ENCODE peak calls at places on chromosomes 7 and 10, in four cellular contexts. I is brain pericyte; P is stimulated activated CD4-positive, alpha-beta T cell treated with anti-CD3 and anti-CD28 coated beads, Interleukin-4, amount 100 ng/mL, for 1 hour; G is T-helper 9 cell. W is an unnamed sample.

GRCh38 chr10:43265799-43266721 is 805 bp downstream of the RASGEF1A start:
- DNase-seq in P (peak; percentile 30), I (no peak), G (peak; percentile 41), W (peak; percentile 64)

GRCh38 chr10:118908487-118909280 is 120.8 kb upstream of the NANOS1 start:
- DNase-seq in I (no peak), P (no peak), G (no peak), W (no peak)

GRCh38 chr10:60846173-60846572 is 67.9 kb downstream of the CDK1 start:
- DNase-seq in G (no peak), I (no peak), P (no peak), W (peak; percentile 7)

GRCh38 chr7:151018421-151019129 is 5.7 kb downstream of the ATG9B start:
- DNase-seq in G (peak; percentile 26), P (peak; percentile 49), I (no peak), W (no peak)

GRCh38 chr7:151724920-151725584 is 151.9 kb downstream of the PRKAG2 start:
- DNase-seq in P (no peak), G (no peak), I (no peak), W (no peak)

GRCh38 chr10:11894381-11895107 is 71.4 kb downstream of the PROSER2 start:
- DNase-seq in I (no peak), P (no peak), G (no peak), W (no peak)

GRCh38 chr7:117781707-117782106 is 91.5 kb downstream of the CTTNBP2 start:
- DNase-seq in G (no peak), P (no peak), I (no peak), W (peak; percentile 15)

GRCh38 chr7:43648725-43649406 is 66.0 kb downstream of the STK17A start:
- DNase-seq in P (no peak), I (no peak), G (peak; percentile 56), W (no peak)

GRCh38 chr10:6204063-6204340 is 1.3 kb downstream of the PFKFB3 start:
- DNase-seq in I (no peak), P (peak; percentile 78), G (peak; percentile 37), W (peak; percentile 24)

GRCh38 chr7:50552139-50552538 is 13.1 kb downstream of the DDC start:
- DNase-seq in P (no peak), G (no peak), I (no peak), W (no peak)

GRCh38 chr7:66514050-66514449 is 114.6 kb upstream of the KCTD7 start:
- DNase-seq in P (no peak), G (no peak), I (no peak), W (no peak)

GRCh38 chr7:48280100-48280499 is 108.8 kb downstream of the ABCA13 start:
- DNase-seq in I (peak; percentile 34), G (no peak), P (no peak), W (no peak)

GRCh38 chr7:69534461-69535041 is 63.7 kb upstream of the AUTS2 start:
- DNase-seq in I (no peak), P (no peak), G (no peak), W (no peak)

GRCh38 chr7:131637846-131638245 is 81.4 kb upstream of the PODXL start:
- DNase-seq in G (no peak), P (no peak), I (no peak), W (no peak)

GRCh38 chr10:73819513-73820093 is 8.2 kb upstream of the NDST2 start:
- DNase-seq in G (no peak), I (no peak), P (no peak), W (peak; percentile 80)

GRCh38 chr10:107230854-107231253 is 66.3 kb upstream of the SORCS1 start:
- DNase-seq in I (no peak), P (no peak), G (no peak), W (no peak)

GRCh38 chr10:79942261-79943185 is 6.4 kb downstream of the SFTPD start:
- DNase-seq in G (no peak), I (no peak), P (no peak), W (no peak)

GRCh38 chr10:11444531-11445228 is 166.8 kb downstream of the USP6NL start:
- DNase-seq in I (no peak), P (no peak), G (no peak), W (no peak)

GRCh38 chr7:137947031-137947430 is 54.9 kb downstream of the CREB3L2 start:
- DNase-seq in G (no peak), I (no peak), P (no peak), W (no peak)

GRCh38 chr7:143046334-143046935 is 5.7 kb upstream of the OR6V1 start:
- DNase-seq in P (no peak), G (no peak), I (no peak), W (no peak)

GRCh38 chr7:83655951-83656556 is 7.1 kb upstream of the SEMA3E start:
- DNase-seq in I (peak; percentile 11), G (no peak), P (no peak), W (peak; percentile 78)

GRCh38 chr10:17655009-17655408 is 11.1 kb downstream of the STAM start:
- DNase-seq in P (no peak), I (no peak), G (no peak), W (no peak)

W was measured in HT-29.